ENCODE peak calls at places on chromosomes 5 and 9, in four cellular contexts. Z, S, I and U are unnamed samples.

GRCh38 chr5:23013395-23013994 is 160.4 kb upstream of the CDH12 start:
- DNase-seq in I (peak), Z (no peak), S (no peak), U (no peak)

GRCh38 chr9:14585730-14586473 is 107.3 kb downstream of the ZDHHC21 start:
- DNase-seq in S (peak), Z (peak), I (no peak), U (no peak)

GRCh38 chr9:78118742-78119473 is 87.3 kb upstream of the GNAQ start:
- DNase-seq in S (peak), I (no peak), Z (no peak), U (peak)

GRCh38 chr9:69455311-69455710 is 130.3 kb downstream of the ENTREP1 start:
- DNase-seq in Z (no peak), I (no peak), S (no peak), U (no peak)

GRCh38 chr5:150022163-150022540 is 21.6 kb downstream of the HMGXB3 start:
- DNase-seq in I (peak), S (no peak), Z (no peak), U (peak)

GRCh38 chr9:37938121-37938906 is 34.4 kb upstream of the SLC25A51 start:
- DNase-seq in S (no peak), Z (no peak), I (peak), U (peak)

GRCh38 chr5:27475063-27475462 is 436.7 kb upstream of the CDH9 start:
- DNase-seq in S (no peak), I (no peak), Z (no peak), U (no peak)

GRCh38 chr5:80623911-80624457 is 30.5 kb upstream of the MSH3 start:
- DNase-seq in I (no peak), S (no peak), Z (no peak), U (no peak)

GRCh38 chr5:60382761-60383160 is 317.2 kb downstream of the DEPDC1B start:
- DNase-seq in S (no peak), Z (no peak), I (peak), U (peak)

GRCh38 chr5:69295088-69295754 is 37.4 kb downstream of the CCDC125 start:
- DNase-seq in Z (no peak), S (no peak), I (peak), U (peak)

GRCh38 chr5:35026280-35026840 is 21.4 kb downstream of the AGXT2 start:
- DNase-seq in Z (no peak), I (no peak), S (no peak), U (no peak)

GRCh38 chr5:151383011-151383410 is 35.7 kb upstream of the SLC36A2 start:
- DNase-seq in S (no peak), I (no peak), Z (no peak), U (no peak)

GRCh38 chr5:40171971-40172370 is 507.7 kb upstream of the PTGER4 start:
- DNase-seq in I (peak), Z (no peak), S (no peak), U (peak)

GRCh38 chr9:116646661-116647514 is 40.2 kb upstream of the TRIM32 start:
- DNase-seq in Z (no peak), S (no peak), I (peak), U (peak)

GRCh38 chr5:71703941-71704340 is 15.1 kb upstream of the CARTPT start:
- DNase-seq in I (no peak), S (no peak), Z (no peak), U (no peak)

GRCh38 chr5:138177936-138178515 is 404 bp downstream of the BRD8 start:
- DNase-seq in I (peak), Z (no peak), S (peak), U (peak)

GRCh38 chr9:92146610-92147009 is 31.4 kb upstream of the SPTLC1 start:
- DNase-seq in I (no peak), S (no peak), Z (no peak), U (peak)

GRCh38 chr5:11822598-11822997 is 81.6 kb downstream of the CTNND2 start:
- DNase-seq in I (no peak), Z (no peak), S (no peak), U (no peak)

GRCh38 chr5:125584119-125584518 is 837.7 kb upstream of the ZNF608 start:
- DNase-seq in Z (no peak), I (no peak), S (no peak), U (no peak)

GRCh38 chr5:116759860-116760644 is 185.4 kb upstream of the SEMA6A start:
- DNase-seq in I (no peak), Z (no peak), S (no peak), U (no peak)

GRCh38 chr5:66169534-66169933 is 25.4 kb downstream of the SREK1 start:
- DNase-seq in I (no peak), S (no peak), Z (no peak), U (peak)

GRCh38 chr5:137361275-137361674 is 137.9 kb downstream of the SPOCK1 start:
- DNase-seq in Z (no peak), I (no peak), S (no peak), U (peak)

GRCh38 chr9:129584136-129584535 is 36.8 kb downstream of the C9orf50 start:
- DNase-seq in Z (peak), I (peak), S (peak), U (peak)

GRCh38 chr9:73685786-73686185 is 534.1 kb downstream of the ANXA1 start:
- DNase-seq in I (no peak), S (no peak), Z (no peak), U (no peak)

GRCh38 chr9:88937248-88937647 is 54.0 kb upstream of the S1PR3 start:
- DNase-seq in S (no peak), Z (no peak), I (no peak), U (no peak)

GRCh38 chr5:6274846-6275543 is 103.4 kb downstream of the MED10 start:
- DNase-seq in S (peak), I (no peak), Z (peak), U (no peak)

GRCh38 chr9:136674786-136675349 is 12.2 kb downstream of the EGFL7 start:
- DNase-seq in Z (no peak), I (no peak), S (no peak), U (no peak)

GRCh38 chr9:104386425-104387069 is 117.5 kb upstream of the OR13F1 start:
- DNase-seq in I (peak), Z (no peak), S (no peak), U (peak)

GRCh38 chr9:124222109-124222508 is 35.6 kb upstream of the NEK6 start:
- DNase-seq in S (no peak), I (no peak), Z (no peak), U (no peak)

GRCh38 chr5:79255786-79256557 is 20.0 kb downstream of the JMY start:
- DNase-seq in I (peak), S (peak), Z (no peak), U (peak)

GRCh38 chr5:134003064-134003956 is 1.5 kb downstream of the VDAC1 start:
- DNase-seq in I (peak), S (peak), Z (no peak), U (no peak)